ENCODE peak calls at places on chromosome 12, in eight cellular contexts. L is thyroid gland; D is foreskin fibroblast; N is choroid plexus epithelial cell; I is bronchial epithelial cell; T is GM12865; Z is IMR-90; E is CD4-positive, alpha-beta T cell. A is an unnamed sample.

GRCh38 chr12:57247041-57247440 is 3.9 kb downstream of the STAC3 start:
- DNase-seq in T (no peak), N (no peak), E (no peak), L (no peak), D (no peak), I (no peak), Z (no peak), A (no peak)

GRCh38 chr12:68240079-68240478 is 13.3 kb downstream of the IL22 start:
- DNase-seq in L (no peak), E (no peak), T (no peak), D (peak; percentile 69), Z (peak; percentile 82), I (peak; percentile 75), N (peak; percentile 88), A (no peak)

GRCh38 chr12:51318846-51319570 is 5.0 kb downstream of the BIN2 start:
- DNase-seq in Z (no peak), D (no peak), N (no peak), I (no peak), T (peak; percentile 79), L (peak; percentile 55), E (peak; percentile 49), A (no peak)

GRCh38 chr12:2892246-2892645 is 1.6 kb downstream of the TULP3 start:
- DNase-seq in Z (no peak), E (no peak), I (no peak), L (no peak), D (peak; percentile 30), N (no peak), T (no peak), A (no peak)

GRCh38 chr12:12008931-12009611 is 61.7 kb upstream of the BCL2L14 start:
- DNase-seq in N (peak; percentile 59), D (peak; percentile 21), T (peak; percentile 81), Z (peak; percentile 31), E (peak; percentile 50), I (peak; percentile 85), L (peak; percentile 49), A (no peak)

GRCh38 chr12:32089156-32089950 is 17.3 kb upstream of the BICD1 start:
- DNase-seq in L (no peak), I (peak; percentile 18), E (no peak), T (no peak), D (no peak), Z (no peak), N (no peak), A (no peak)

GRCh38 chr12:78185109-78185508 is 354.4 kb downstream of the NAV3 start:
- DNase-seq in Z (peak; percentile 70), E (no peak), L (no peak), T (no peak), D (peak; percentile 47), I (peak; percentile 88), N (no peak), A (no peak)

GRCh38 chr12:98416845-98417244 is 98.5 kb upstream of the TMPO start:
- DNase-seq in N (peak; percentile 85), T (peak; percentile 14), Z (peak; percentile 57), L (no peak), I (peak; percentile 30), E (no peak), D (no peak), A (no peak)

GRCh38 chr12:50751921-50752721 is 11.8 kb upstream of the ATF1 start:
- DNase-seq in Z (peak; percentile 69), L (no peak), D (no peak), N (peak; percentile 17), T (no peak), I (peak; percentile 77), E (no peak), A (no peak)

GRCh38 chr12:107093547-107094448 is at the start of gene CRY1:
- DNase-seq in N (peak; percentile 97), T (peak; percentile 89), D (peak; percentile 95), L (peak; percentile 96), I (peak; percentile 86), E (peak; percentile 91), Z (peak; percentile 94), A (peak; percentile 94)

GRCh38 chr12:53005215-53005985 is 856 bp upstream of the EIF4B start:
- DNase-seq in T (peak; percentile 14), E (no peak), D (no peak), I (peak; percentile 21), L (peak; percentile 18), N (no peak), Z (no peak), A (no peak)

GRCh38 chr12:115101518-115101917 is 417.5 kb upstream of the TBX3 start:
- DNase-seq in E (no peak), T (no peak), D (no peak), I (no peak), Z (no peak), N (no peak), L (no peak), A (no peak)

GRCh38 chr12:122022393-122023338 is 982 bp downstream of the BCL7A start:
- DNase-seq in D (no peak), Z (no peak), N (peak; percentile 22), T (no peak), I (no peak), E (peak; percentile 24), L (peak; percentile 48), A (peak; percentile 29)

GRCh38 chr12:11633968-11634367 is 15.5 kb upstream of the ETV6 start:
- DNase-seq in I (no peak), E (no peak), Z (no peak), T (no peak), N (no peak), L (no peak), D (no peak), A (no peak)

GRCh38 chr12:98743362-98743953 is 98.4 kb downstream of the APAF1 start:
- DNase-seq in I (peak; percentile 12), L (no peak), T (peak; percentile 44), E (no peak), N (peak; percentile 63), D (no peak), Z (peak; percentile 22), A (peak; percentile 54)

GRCh38 chr12:25583545-25583944 is 30.5 kb upstream of the LMNTD1 start:
- DNase-seq in Z (peak; percentile 19), L (peak; percentile 28), E (no peak), N (peak; percentile 78), D (no peak), I (peak; percentile 18), T (no peak), A (no peak)

GRCh38 chr12:106113042-106113441 is 25.7 kb downstream of the NUAK1 start:
- DNase-seq in L (no peak), I (peak; percentile 83), T (peak; percentile 5), Z (peak; percentile 68), E (no peak), N (peak; percentile 66), D (no peak), A (no peak)

GRCh38 chr12:13093191-13093849 is 10.1 kb downstream of the GSG1 start:
- DNase-seq in E (no peak), D (no peak), L (no peak), T (no peak), Z (peak; percentile 62), I (no peak), N (no peak), A (no peak)

GRCh38 chr12:84397846-84398245 is 514.8 kb downstream of the SLC6A15 start:
- DNase-seq in E (no peak), L (no peak), I (no peak), T (no peak), Z (no peak), D (no peak), N (no peak), A (no peak)

GRCh38 chr12:84397279-84397678 is 515.3 kb downstream of the SLC6A15 start:
- DNase-seq in L (no peak), D (no peak), N (peak; percentile 21), Z (no peak), I (peak; percentile 27), E (no peak), T (no peak), A (no peak)
- TF ChIP-seq CTCF in L (no peak), D (no peak), N (peak; percentile 47), Z (peak; percentile 38), I (no peak), E (no peak), T (no peak), A (no peak)

GRCh38 chr12:117968826-117969659 is at the start of gene KSR2:
- DNase-seq in D (no peak), N (peak; percentile 9), L (peak; percentile 91), I (peak; percentile 14), Z (no peak), E (peak; percentile 13), T (peak; percentile 73), A (peak; percentile 61)
- TF ChIP-seq CTCF in D (no peak), N (no peak), L (no peak), I (no peak), Z (no peak), E (no peak), T (no peak), A (no peak)

GRCh38 chr12:111244673-111245072 is 124.2 kb downstream of the PHETA1 start:
- DNase-seq in D (no peak), I (no peak), T (no peak), N (no peak), Z (no peak), E (no peak), L (no peak), A (no peak)

GRCh38 chr12:111248221-111248620 is 120.7 kb downstream of the PHETA1 start:
- DNase-seq in T (no peak), E (no peak), N (peak; percentile 9), Z (no peak), D (no peak), I (peak; percentile 71), L (peak; percentile 91), A (no peak)

GRCh38 chr12:111245701-111246476 is 123.0 kb downstream of the PHETA1 start:
- DNase-seq in D (no peak), Z (no peak), N (no peak), I (no peak), T (no peak), E (no peak), L (no peak), A (no peak)

GRCh38 chr12:111247083-111247783 is 121.7 kb downstream of the PHETA1 start:
- DNase-seq in E (no peak), N (no peak), Z (no peak), I (no peak), T (no peak), D (no peak), L (no peak), A (no peak)

GRCh38 chr12:111246477-111247011 is 122.4 kb downstream of the PHETA1 start:
- DNase-seq in Z (no peak), L (no peak), T (no peak), I (no peak), E (no peak), N (no peak), D (no peak), A (no peak)
- TF ChIP-seq CTCF in Z (no peak), L (no peak), T (no peak), I (no peak), E (no peak), N (no peak), D (no peak), A (no peak)

DNA sequence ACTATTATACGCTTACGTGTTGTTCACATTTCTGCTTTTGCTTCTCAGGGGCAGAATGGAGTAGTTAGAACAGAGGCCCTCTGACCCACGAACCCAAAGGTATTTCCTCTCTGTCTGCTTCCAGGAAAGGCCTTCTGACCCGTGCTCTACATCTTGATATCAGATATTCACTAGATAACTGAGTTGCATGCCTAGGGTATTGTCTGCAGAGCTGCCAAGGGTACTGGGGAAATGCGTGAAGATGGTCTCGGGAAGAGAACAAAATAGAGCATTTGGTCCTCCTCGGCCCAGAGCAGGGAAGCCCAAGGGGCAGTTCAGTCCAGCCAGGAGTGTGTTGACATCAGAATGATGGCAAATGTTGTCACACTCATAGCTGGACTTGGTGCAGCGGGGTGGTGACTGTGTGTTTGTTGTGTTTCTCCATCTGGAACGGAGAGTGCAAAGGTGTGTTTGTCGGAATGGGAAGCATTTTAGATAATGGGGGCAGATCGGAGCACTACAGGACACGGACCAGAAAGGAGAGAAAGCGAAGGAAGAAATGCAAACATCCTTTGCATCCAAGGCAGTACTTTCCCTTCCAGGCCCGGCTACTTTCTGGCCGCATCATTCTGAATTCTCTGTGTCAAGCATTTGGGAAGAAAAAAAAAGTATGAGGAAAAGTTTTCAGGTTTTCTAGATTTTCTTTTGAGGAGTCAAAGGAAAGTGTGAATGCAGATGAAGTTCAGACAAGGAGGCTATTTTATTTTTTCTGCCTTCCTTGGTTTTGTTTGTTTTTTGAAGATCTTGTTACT is 8.1 kb downstream of the GLT1D1 start:
- DNase-seq in Z (no peak), L (no peak), I (no peak), D (no peak), E (no peak), N (no peak), T (no peak), A (no peak)
- TF ChIP-seq CTCF in Z (no peak), L (no peak), I (no peak), D (no peak), E (no peak), N (no peak), T (no peak), A (no peak)

A was measured in neural crest cell.